ENCODE peak calls at places on chromosome 13, in nine cellular contexts. A is BE2C; Y is left colon; Z is astrocyte of the cerebellum; P is stimulated activated CD4-positive, alpha-beta T cell treated with anti-CD3 and anti-CD28 coated beads, Interleukin-1b, Interleukin-23, amount 100 ng/mL, for 4 hours; W is aorta; H is activated T-cell treated with anti-CD3 and anti-CD28 coated beads, Interleukin-2, amount 50 U/mL, for 72 hours; F is PC-3; K is pulmonary artery endothelial cell. T is an unnamed sample.

GRCh38 chr13:51745236-51745635 is 58.7 kb downstream of the DHRS12 start:
- DNase-seq in W (no peak), F (no peak), H (no peak), Y (no peak), Z (no peak), A (no peak), K (no peak), P (no peak), T (no peak)

GRCh38 chr13:37136187-37136586 is 30.7 kb upstream of the CSNK1A1L start:
- DNase-seq in K (no peak), H (no peak), F (no peak), P (no peak), Y (no peak), Z (no peak), W (no peak), A (no peak), T (no peak)

GRCh38 chr13:95536629-95537241 is 15.8 kb upstream of the CLDN10 start:
- DNase-seq in Y (no peak), K (no peak), H (no peak), P (no peak), W (no peak), F (peak; percentile 67), Z (no peak), A (no peak), T (no peak)

GRCh38 chr13:71866173-71867091 is 572 bp downstream of the DACH1 start:
- DNase-seq in W (peak; percentile 67), F (no peak), H (peak; percentile 43), A (peak; percentile 60), K (no peak), Y (peak; percentile 29), P (no peak), Z (no peak), T (peak; percentile 27)

GRCh38 chr13:78572459-78572858 is 30.9 kb downstream of the POU4F1 start:
- DNase-seq in Y (no peak), A (no peak), K (no peak), Z (no peak), P (no peak), W (no peak), F (no peak), H (no peak), T (no peak)

GRCh38 chr13:91630916-91631315 is 232.5 kb downstream of the GPC5 start:
- DNase-seq in W (no peak), P (no peak), A (no peak), F (no peak), Z (peak; percentile 81), K (no peak), Y (no peak), H (no peak), T (no peak)

GRCh38 chr13:111076156-111077013 is 38.7 kb upstream of the ARHGEF7 start:
- DNase-seq in Y (no peak), P (no peak), A (no peak), W (no peak), Z (no peak), H (no peak), K (no peak), F (no peak), T (no peak)

GRCh38 chr13:47747901-47748300 is 253.2 kb downstream of the SUCLA2 start:
- DNase-seq in Z (no peak), K (no peak), F (no peak), W (no peak), H (no peak), A (no peak), P (no peak), Y (no peak), T (no peak)

GRCh38 chr13:23433171-23434153 is at the start of gene SACS:
- DNase-seq in H (no peak), Y (no peak), A (peak; percentile 64), K (no peak), F (peak; percentile 17), P (no peak), W (no peak), Z (peak; percentile 57), T (peak; percentile 21)

GRCh38 chr13:38385152-38385891 is 35.7 kb downstream of the UFM1 start:
- DNase-seq in W (no peak), A (no peak), K (no peak), H (no peak), Y (no peak), Z (no peak), P (no peak), F (no peak), T (no peak)

GRCh38 chr13:114143806-114144605 is 11.6 kb upstream of the RASA3 start:
- DNase-seq in H (peak; percentile 70), Z (no peak), P (no peak), Y (peak; percentile 52), K (no peak), F (no peak), W (peak; percentile 62), A (peak; percentile 49), T (peak; percentile 71)

GRCh38 chr13:27959976-27960361 is 9.1 kb downstream of the CDX2 start:
- DNase-seq in Y (no peak), K (no peak), H (no peak), F (no peak), Z (no peak), A (no peak), P (no peak), W (no peak), T (no peak)

GRCh38 chr13:111486331-111486730 is 165.9 kb downstream of the TEX29 start:
- DNase-seq in K (no peak), A (no peak), Z (no peak), W (no peak), F (no peak), H (no peak), Y (no peak), P (no peak), T (no peak)

GRCh38 chr13:68369739-68370138 is 1139.6 kb upstream of the PCDH9 start:
- DNase-seq in F (peak; percentile 68), A (no peak), K (no peak), P (no peak), H (no peak), Y (no peak), W (no peak), Z (peak; percentile 2), T (no peak)

GRCh38 chr13:42272776-42273175 is 824 bp downstream of the AKAP11 start:
- DNase-seq in F (no peak), K (no peak), W (no peak), H (no peak), A (no peak), P (no peak), Z (no peak), Y (no peak), T (no peak)

GRCh38 chr13:47831265-47831664 is 169.8 kb downstream of the SUCLA2 start:
- DNase-seq in K (no peak), A (no peak), W (no peak), Z (no peak), H (no peak), Y (no peak), P (no peak), F (no peak), T (no peak)

GRCh38 chr13:80022146-80022545 is 318.8 kb downstream of the SPRY2 start:
- DNase-seq in Y (no peak), A (peak; percentile 48), P (no peak), W (no peak), H (no peak), Z (no peak), F (no peak), K (no peak), T (no peak)

GRCh38 chr13:98327326-98328314 is 150.6 kb upstream of the RNF113B start:
- DNase-seq in Z (peak; percentile 29), W (no peak), K (no peak), Y (no peak), A (no peak), P (no peak), F (no peak), H (no peak), T (no peak)

GRCh38 chr13:112064222-112064621 is 2.7 kb upstream of the SOX1 start:
- DNase-seq in H (no peak), P (no peak), A (no peak), K (no peak), Z (no peak), F (no peak), Y (no peak), W (no peak), T (no peak)

GRCh38 chr13:101474419-101474957 is 22.0 kb downstream of the ITGBL1 start:
- DNase-seq in K (no peak), Z (peak; percentile 95), F (peak; percentile 37), H (no peak), Y (no peak), W (no peak), P (no peak), A (no peak), T (no peak)

GRCh38 chr13:33262069-33262487 is 23.5 kb downstream of the STARD13 start:
- DNase-seq in K (no peak), Y (no peak), P (no peak), A (peak; percentile 39), Z (no peak), W (no peak), H (no peak), F (peak; percentile 92), T (no peak)

GRCh38 chr13:31885994-31886393 is 145.6 kb upstream of the FRY start:
- DNase-seq in H (no peak), K (no peak), W (no peak), A (peak; percentile 79), P (no peak), Y (no peak), F (no peak), Z (no peak), T (no peak)

GRCh38 chr13:38785490-38785889 is 98.6 kb downstream of the FREM2 start:
- DNase-seq in Z (no peak), F (no peak), H (no peak), P (no peak), K (no peak), A (no peak), W (no peak), Y (no peak), T (no peak)

GRCh38 chr13:114121496-114122466 is 10.6 kb downstream of the RASA3 start:
- DNase-seq in A (no peak), F (no peak), Y (no peak), K (no peak), W (no peak), H (no peak), P (no peak), Z (no peak), T (no peak)

GRCh38 chr13:113356594-113356993 is 7.3 kb downstream of the GRTP1 start:
- DNase-seq in H (no peak), K (no peak), W (no peak), P (no peak), Y (no peak), F (no peak), A (no peak), Z (no peak), T (no peak)

T was measured in GM13976.